ENCODE peak calls at places on chromosomes 7 and 10, in eight cellular contexts. E is germinal center, O is DMS153, M is MCF 10A, Y is NCI-H1092 treated with DMSO at 0.1 percent for 48 hours, J is mammary epithelial cell, K is NCI-H2081, P is adrenal gland. L is an unnamed sample.
A peak's percentile ranks its signal among the peaks of the same experiment; 100 is the strongest.

GRCh38 chr7:143965280-143965679 is 10.6 kb downstream of the OR2F1 start:
- DNase-seq in E (no peak), O (no peak), M (no peak), Y (no peak), J (no peak), K (no peak), P (peak; percentile 24), L (no peak)

GRCh38 chr7:954330-955238 is at the start of gene ADAP1:
- DNase-seq in E (peak; percentile 43), O (no peak), M (peak; percentile 49), Y (no peak), J (peak; percentile 41), K (peak; percentile 48), P (no peak), L (no peak)

GRCh38 chr10:119301397-119301796 is 94.0 kb downstream of the GRK5 start:
- DNase-seq in E (no peak), O (no peak), M (no peak), Y (no peak), J (no peak), K (no peak), P (no peak), L (peak; percentile 56)

GRCh38 chr10:114758331-114758730 is 63.2 kb upstream of the FHIP2A start:
- DNase-seq in E (no peak), O (no peak), M (no peak), Y (no peak), J (peak; percentile 68), K (no peak), P (no peak), L (no peak)

GRCh38 chr7:93115796-93116195 is 2.0 kb downstream of the SAMD9 start:
- DNase-seq in E (no peak), O (no peak), M (peak; percentile 56), Y (no peak), J (peak; percentile 89), K (no peak), P (no peak), L (no peak)

GRCh38 chr10:74640134-74640533 is 186.3 kb upstream of the KAT6B start:
- DNase-seq in E (peak; percentile 39), O (peak; percentile 78), M (peak; percentile 20), Y (peak; percentile 68), J (peak; percentile 16), K (peak; percentile 90), P (no peak), L (peak; percentile 96)

GRCh38 chr7:98935811-98936210 is 57.5 kb downstream of the TRRAP start:
- DNase-seq in E (no peak), O (no peak), M (no peak), Y (no peak), J (no peak), K (no peak), P (no peak), L (no peak)

GRCh38 chr10:90289037-90289436 is 568.8 kb downstream of the HTR7 start:
- DNase-seq in E (no peak), O (no peak), M (no peak), Y (no peak), J (peak; percentile 30), K (no peak), P (no peak), L (no peak)

GRCh38 chr10:110350812-110351211 is 46.1 kb upstream of the SMNDC1 start:
- DNase-seq in E (no peak), O (no peak), M (no peak), Y (no peak), J (no peak), K (no peak), P (no peak), L (no peak)

L was measured in Karpas-422.